ENCODE peak calls at places on chromosome 6, in four cellular contexts. V is left ventricle myocardium inferior, X is A549, O is psoas muscle. E is an unnamed sample.

GRCh38 chr6:169847773-169848380 is 96.5 kb downstream of the ERMARD start:
- DNase-seq in V (no peak), X (no peak), O (no peak), E (no peak)

GRCh38 chr6:79731471-79731870 is 100.3 kb downstream of the SH3BGRL2 start:
- DNase-seq in V (no peak), X (no peak), O (no peak), E (no peak)

GRCh38 chr6:100289285-100289684 is 175.4 kb downstream of the SIM1 start:
- DNase-seq in V (no peak), X (no peak), O (no peak), E (no peak)

GRCh38 chr6:81384921-81385320 is 367.6 kb downstream of the TENT5A start:
- DNase-seq in V (no peak), X (no peak), O (no peak), E (no peak)

GRCh38 chr6:155701342-155701741 is 245.7 kb upstream of the NOX3 start:
- DNase-seq in V (no peak), X (no peak), O (no peak), E (no peak)

GRCh38 chr6:136737343-136738177 is 54.7 kb downstream of the MAP3K5 start:
- DNase-seq in V (no peak), X (no peak), O (no peak), E (no peak)

GRCh38 chr6:133254552-133255228 is 13.5 kb downstream of the EYA4 start:
- DNase-seq in V (no peak), X (peak; percentile 28), O (no peak), E (no peak)

GRCh38 chr6:154206984-154207383 is 149.6 kb downstream of the IPCEF1 start:
- DNase-seq in V (no peak), X (no peak), O (no peak), E (no peak)

GRCh38 chr6:107620736-107621135 is 130.8 kb downstream of the SOBP start:
- DNase-seq in V (no peak), X (no peak), O (no peak), E (no peak)

GRCh38 chr6:129920103-129920798 is 59.1 kb upstream of the TMEM244 start:
- DNase-seq in V (no peak), X (no peak), O (no peak), E (no peak)

GRCh38 chr6:33597551-33598322 is 17.7 kb upstream of the BAK1 start:
- DNase-seq in V (peak; percentile 74), X (no peak), O (no peak), E (no peak)

GRCh38 chr6:101396552-101397173 is 3.2 kb downstream of the GRIK2 start:
- DNase-seq in V (peak; percentile 57), X (no peak), O (peak; percentile 46), E (peak; percentile 60)

GRCh38 chr6:111663232-111663631 is 57.6 kb upstream of the TRAF3IP2 start:
- DNase-seq in V (peak; percentile 59), X (no peak), O (peak; percentile 90), E (peak; percentile 16)

GRCh38 chr6:132005177-132005576 is 54.0 kb upstream of the CCN2 start:
- DNase-seq in V (no peak), X (no peak), O (no peak), E (no peak)

GRCh38 chr6:15400572-15401004 is 154.7 kb downstream of the JARID2 start:
- DNase-seq in V (peak; percentile 78), X (peak; percentile 15), O (peak; percentile 81), E (peak; percentile 47)

GRCh38 chr6:116431964-116432595 is 29.1 kb upstream of the CALHM6 start:
- DNase-seq in V (no peak), X (no peak), O (no peak), E (no peak)

GRCh38 chr6:138465007-138465645 is 34.2 kb downstream of the NHSL1 start:
- DNase-seq in V (no peak), X (peak; percentile 10), O (no peak), E (no peak)

GRCh38 chr6:36827261-36828079 is 11.8 kb downstream of the CPNE5 start:
- DNase-seq in V (no peak), X (no peak), O (no peak), E (no peak)
- H3K27ac ChIP-seq in V (peak overlapping the region; percentile 66), X (no peak overlapping the region), O (peak overlapping the region; percentile 58), E (peak overlapping the region; percentile 14)

DNA sequence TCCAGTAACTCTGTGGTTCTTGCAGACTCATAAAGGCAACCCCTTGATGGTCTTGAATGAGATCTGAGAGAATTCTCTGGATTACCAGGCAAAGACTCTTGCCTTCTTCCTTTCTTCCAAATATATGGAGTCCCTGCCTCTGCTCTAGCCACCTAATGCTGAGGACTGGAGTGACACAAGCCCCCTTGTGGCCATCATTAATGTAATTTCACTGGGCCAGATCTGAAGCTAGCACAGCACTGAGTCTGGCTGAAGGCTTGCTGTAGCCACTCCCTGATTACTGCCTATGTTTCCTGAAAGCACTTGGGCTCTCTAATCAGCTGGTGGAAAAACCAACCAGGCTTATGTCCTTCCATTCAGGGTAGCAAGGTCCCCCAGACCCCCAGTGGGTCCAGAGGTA is 559.3 kb upstream of the IRAK1BP1 start:
- DNase-seq in V (no peak), X (no peak), O (no peak), E (no peak)
- TF ChIP-seq CTCF in V (no peak), X (no peak), O (no peak), E (no peak)

DNA sequence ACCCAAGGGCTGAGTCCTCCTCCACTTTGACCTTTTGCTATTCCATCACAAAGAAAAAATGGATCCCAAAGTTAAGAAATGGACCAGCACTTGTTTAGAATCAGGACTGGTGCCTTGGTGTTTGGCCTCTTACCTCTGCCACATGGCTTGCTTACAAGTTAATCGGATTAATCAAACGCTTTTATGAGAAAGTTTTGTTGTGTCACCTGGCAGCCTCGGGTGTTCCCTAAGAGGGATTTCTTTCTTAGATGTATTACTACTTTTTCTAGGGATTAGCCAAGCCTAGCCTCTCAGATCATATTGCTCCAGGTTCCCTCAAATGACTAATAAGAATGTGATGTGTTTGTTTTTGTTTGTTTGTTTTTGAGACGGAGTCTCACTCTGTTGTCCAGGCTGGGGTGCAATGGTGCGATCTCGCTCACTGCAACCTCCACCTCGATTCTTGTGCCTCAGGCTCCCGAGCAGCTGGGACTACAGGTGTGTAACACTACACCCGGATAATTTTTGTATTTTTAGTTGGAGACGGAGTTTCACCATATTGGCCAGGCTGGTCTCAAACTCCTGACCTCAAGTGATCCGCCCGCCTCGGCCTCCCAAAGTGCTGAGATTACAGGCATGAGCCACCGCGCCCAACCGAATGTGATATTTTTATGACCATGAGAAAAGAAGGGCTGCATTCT is 910 bp downstream of the HMGN4 start:
- DNase-seq in V (no peak), X (no peak), O (no peak), E (no peak)
- H3K27ac ChIP-seq in V (peak overlapping the region; percentile 90), X (peak overlapping the region; percentile 100), O (peak overlapping the region; percentile 86), E (peak overlapping the region; percentile 96)

GRCh38 chr6:64250126-64250525 is 614.5 kb downstream of the PHF3 start:
- DNase-seq in V (no peak), X (no peak), O (no peak), E (no peak)
- TF ChIP-seq CTCF in V (no peak), X (no peak), O (no peak), E (no peak)

GRCh38 chr6:125233216-125233615 is 68.6 kb downstream of the HDDC2 start:
- DNase-seq in V (no peak), X (no peak), O (no peak), E (no peak)
- H3K27ac ChIP-seq in V (peak overlapping the region; percentile 12), X (no peak overlapping the region), O (no peak overlapping the region), E (no peak overlapping the region)

GRCh38 chr6:49646130-49646824 is 9.6 kb upstream of the RHAG start:
- DNase-seq in V (no peak), X (no peak), O (no peak), E (no peak)

GRCh38 chr6:49646942-49647341 is 10.3 kb upstream of the RHAG start:
- DNase-seq in V (no peak), X (no peak), O (no peak), E (no peak)

GRCh38 chr6:49647470-49647869 is 10.8 kb upstream of the RHAG start:
- DNase-seq in V (no peak), X (no peak), O (no peak), E (no peak)

GRCh38 chr6:49649982-49650381 is 13.3 kb upstream of the RHAG start:
- DNase-seq in V (no peak), X (no peak), O (no peak), E (no peak)

DNA sequence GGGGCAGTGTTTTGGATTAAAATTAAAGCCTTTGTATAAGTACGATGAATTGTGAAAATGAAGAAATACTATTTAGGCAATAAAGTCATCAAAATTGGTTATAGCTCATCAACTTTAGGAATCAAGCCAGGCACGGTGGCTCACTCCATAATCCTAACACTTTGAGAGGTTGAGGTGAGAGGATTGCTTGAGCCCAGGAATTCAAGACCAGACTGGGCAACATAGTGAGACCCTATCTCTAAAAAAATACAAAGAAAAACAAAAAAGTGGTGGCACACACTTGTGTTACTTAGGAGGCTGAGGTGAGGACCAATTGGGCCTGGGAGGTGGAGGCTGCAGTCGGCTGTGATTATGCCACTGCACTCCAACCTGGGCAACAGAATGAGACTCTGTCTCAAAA is 8.5 kb upstream of the RHAG start:
- DNase-seq in V (no peak), X (no peak), O (no peak), E (no peak)
- TF ChIP-seq CTCF in V (no peak), X (no peak), O (no peak), E (no peak)

DNA sequence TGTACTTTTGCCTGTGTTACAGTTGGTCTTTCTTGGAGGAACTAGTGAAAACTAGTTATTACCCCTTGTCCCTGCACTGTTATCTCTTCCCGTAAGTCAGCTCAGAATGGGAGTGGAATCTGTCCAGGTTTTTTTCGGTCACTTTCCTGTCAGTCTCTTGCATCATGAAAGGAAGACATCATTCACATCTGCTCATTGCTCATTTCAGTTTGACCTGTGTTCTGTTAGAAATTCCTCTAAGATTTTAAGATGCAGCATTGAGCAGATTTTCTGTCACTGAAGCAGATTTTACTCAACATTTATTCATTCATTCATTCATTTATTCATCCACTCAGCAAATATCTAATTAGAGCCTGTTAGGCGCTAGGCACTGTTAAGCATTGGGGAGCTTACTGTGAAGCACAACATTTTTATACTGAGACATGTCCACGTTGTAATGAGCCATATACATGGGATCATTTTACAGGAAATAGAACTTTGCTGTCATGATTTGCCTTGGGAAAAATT is 33.1 kb upstream of the HINT3 start:
- DNase-seq in V (no peak), X (no peak), O (no peak), E (no peak)
- H3K27ac ChIP-seq in V (no peak overlapping the region), X (peak overlapping the region; percentile 89), O (no peak overlapping the region), E (no peak overlapping the region)

GRCh38 chr6:167351656-167352354 is 26.9 kb downstream of the TTLL2 start:
- DNase-seq in V (no peak), X (no peak), O (no peak), E (no peak)
- TF ChIP-seq CTCF in V (no peak), X (no peak), O (no peak), E (no peak)

GRCh38 chr6:35483892-35484645 is 12.8 kb downstream of the TEAD3 start:
- DNase-seq in V (no peak), X (no peak), O (peak; percentile 15), E (no peak)
- H3K27ac ChIP-seq in V (no peak overlapping the region), X (no peak overlapping the region), O (no peak overlapping the region), E (peak overlapping the region; percentile 99)

DNA sequence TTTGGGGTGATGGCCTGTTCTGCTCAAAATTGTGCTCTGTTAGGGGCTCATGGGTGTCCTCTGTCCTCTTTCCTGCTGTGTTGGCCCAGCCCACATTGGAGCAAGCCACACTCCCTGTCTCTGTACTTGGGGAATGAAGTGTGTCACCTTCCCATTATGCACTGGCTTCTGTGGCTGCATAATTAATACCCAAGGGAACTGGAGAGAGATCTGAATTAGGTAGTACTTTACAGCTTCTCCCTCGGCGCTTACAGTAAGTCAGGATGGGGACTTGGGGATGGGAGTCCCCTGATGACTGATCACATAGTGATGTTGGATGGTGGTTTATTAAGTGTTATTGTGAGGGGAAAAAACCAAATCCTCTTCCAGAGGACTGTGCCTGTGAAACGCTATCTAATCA is 116.6 kb downstream of the FOXO3 start:
- DNase-seq in V (no peak), X (no peak), O (no peak), E (no peak)
- TF ChIP-seq CTCF in V (no peak), X (no peak), O (no peak), E (no peak)

E was measured in transverse colon.